ENCODE peak calls at places on chromosome 16, in six cellular contexts. V is astrocyte, D is fibroblast of lung, T is Caco-2, C is esophagus squamous epithelium, Y is adipocyte. A is an unnamed sample. For H3K36me3, the result is how much of the 10 kb centered on the place peaks cover.

GRCh38 chr16:30666681-30667080 is 8.4 kb downstream of the FBRS start:
- DNase-seq in V (peak), D (no peak), T (no peak), C (no peak), Y (no peak), A (no peak)

GRCh38 chr16:918068-918467 is 52.7 kb downstream of the LMF1 start:
- DNase-seq in V (no peak), D (no peak), T (no peak), C (no peak), Y (no peak), A (no peak)

GRCh38 chr16:15946257-15947044 is 3.0 kb upstream of the ABCC1 start:
- DNase-seq in V (peak), D (peak), T (no peak), C (no peak), Y (peak), A (peak)

GRCh38 chr16:55217392-55217791 is 106.6 kb upstream of the IRX6 start:
- DNase-seq in V (no peak), D (no peak), T (no peak), C (no peak), Y (no peak), A (no peak)

GRCh38 chr16:70646260-70647241 is at the start of gene IL34:
- DNase-seq in V (peak), D (no peak), T (no peak), C (no peak), Y (no peak), A (no peak)

GRCh38 chr16:30875881-30876791 is 17.7 kb downstream of the BCL7C start:
- DNase-seq in V (no peak), D (no peak), T (no peak), C (no peak), Y (peak), A (peak)

GRCh38 chr16:83137326-83137770 is 510.6 kb downstream of the CDH13 start:
- DNase-seq in V (peak), D (peak), T (peak), C (no peak), Y (no peak), A (peak)

GRCh38 chr16:25264599-25264998 is 7.0 kb upstream of the ZKSCAN2 start:
- DNase-seq in V (no peak), D (peak), T (no peak), C (no peak), Y (peak), A (no peak)

GRCh38 chr16:24116371-24116770 is 139.8 kb upstream of the CACNG3 start:
- DNase-seq in V (no peak), D (no peak), T (no peak), C (no peak), Y (no peak), A (no peak)

GRCh38 chr16:71846443-71846842 is 667 bp downstream of the ATXN1L start:
- DNase-seq in V (no peak), D (peak), T (no peak), C (no peak), Y (peak), A (no peak)

GRCh38 chr16:22638393-22639206 is 127.9 kb downstream of the NPIPB5 start:
- DNase-seq in V (no peak), D (peak), T (no peak), C (no peak), Y (no peak), A (peak)

GRCh38 chr16:67055712-67056487 is 27.0 kb downstream of the CBFB start:
- DNase-seq in V (peak), D (peak), T (no peak), C (no peak), Y (peak), A (peak)

GRCh38 chr16:86806838-86807351 is 228.5 kb downstream of the FOXL1 start:
- DNase-seq in V (peak), D (peak), T (no peak), C (no peak), Y (no peak), A (no peak)

GRCh38 chr16:30447512-30448226 is 2.0 kb upstream of the SEPHS2 start:
- DNase-seq in V (no peak), D (no peak), T (no peak), C (no peak), Y (no peak), A (no peak)

GRCh38 chr16:5024632-5025031 is 9.1 kb downstream of the NAGPA start:
- DNase-seq in V (peak), D (peak), T (no peak), C (no peak), Y (peak), A (peak)

DNA sequence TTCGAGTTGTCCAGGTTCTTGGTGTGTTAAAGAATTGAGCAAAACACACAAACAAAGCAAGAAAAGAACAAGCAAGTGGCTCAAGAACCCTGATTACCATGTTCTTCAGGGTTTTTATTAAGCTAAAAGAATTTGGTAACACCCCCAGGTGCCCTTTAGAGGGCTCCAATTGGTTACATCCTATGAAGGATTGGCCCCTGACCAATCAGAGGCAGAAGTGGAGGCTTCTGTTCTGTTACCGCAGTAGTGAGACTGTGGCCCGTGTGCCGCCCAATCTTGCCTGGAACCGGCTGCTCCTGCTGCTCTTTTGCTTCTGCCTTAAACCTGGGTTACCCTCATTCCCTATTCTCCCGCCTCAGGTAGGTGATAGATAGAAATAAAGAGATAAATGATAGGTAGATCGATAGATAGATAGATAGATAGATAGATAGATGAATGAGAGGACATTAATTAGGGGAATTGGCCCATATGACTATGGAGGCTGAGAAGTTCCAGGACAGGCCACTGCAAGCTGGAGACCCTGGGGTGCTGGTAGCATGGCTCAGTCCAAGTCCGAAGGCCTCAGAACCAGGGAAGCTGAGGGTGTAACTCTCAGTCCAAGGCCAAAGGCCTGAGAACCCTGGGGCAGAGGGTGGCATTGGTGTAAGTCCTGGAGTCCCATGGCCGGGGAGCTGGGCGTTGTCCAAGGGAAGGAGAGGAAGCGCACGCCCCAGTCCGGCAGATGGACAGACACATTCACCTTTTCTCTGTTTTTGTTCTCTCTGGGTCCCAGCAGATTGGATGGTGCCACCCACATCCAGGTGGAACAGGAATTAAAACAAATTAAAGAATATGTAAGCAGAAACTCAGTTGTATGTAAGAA is 3.5 kb upstream of the CA5A start:
- DNase-seq in V (no peak), D (no peak), T (no peak), C (no peak), Y (no peak), A (no peak)
- H3K36me3 ChIP-seq in V (under half), D (under half), T (under half), C (under half), Y (under half), A (under half)

GRCh38 chr16:85767569-85767968 is 16.7 kb upstream of the C16orf74 start:
- DNase-seq in V (peak), D (peak), T (no peak), C (no peak), Y (peak), A (peak)

GRCh38 chr16:85763616-85764015 is 12.7 kb upstream of the C16orf74 start:
- DNase-seq in V (no peak), D (no peak), T (no peak), C (no peak), Y (no peak), A (no peak)

GRCh38 chr16:85765273-85765672 is 14.4 kb upstream of the C16orf74 start:
- DNase-seq in V (no peak), D (no peak), T (no peak), C (no peak), Y (no peak), A (no peak)

GRCh38 chr16:85768225-85768624 is 17.3 kb upstream of the C16orf74 start:
- DNase-seq in V (no peak), D (no peak), T (no peak), C (no peak), Y (no peak), A (no peak)

GRCh38 chr16:85765767-85766166 is 14.9 kb upstream of the C16orf74 start:
- DNase-seq in V (no peak), D (no peak), T (no peak), C (no peak), Y (no peak), A (no peak)
- H3K4me3 ChIP-seq in V (no peak), D (no peak), T (no peak), C (no peak), Y (no peak), A (no peak)

GRCh38 chr16:50560903-50561863 is 13.0 kb downstream of the NKD1 start:
- DNase-seq in V (no peak), D (no peak), T (no peak), C (no peak), Y (no peak), A (no peak)
- H3K36me3 ChIP-seq in V (under half), D (under half), T (under half), C (under half), Y (under half), A (under half)

GRCh38 chr16:11403920-11404319 is 58.7 kb downstream of the RMI2 start:
- DNase-seq in V (no peak), D (no peak), T (no peak), C (no peak), Y (no peak), A (no peak)
- H3K4me3 ChIP-seq in V (no peak), D (no peak), T (no peak), C (no peak), Y (no peak), A (no peak)

GRCh38 chr16:56852401-56852730 is 12.6 kb upstream of the SLC12A3 start:
- DNase-seq in V (no peak), D (no peak), T (no peak), C (no peak), Y (no peak), A (no peak)
- H3K36me3 ChIP-seq in V (under half), D (under half), T (under half), C (under half), Y (under half), A (under half)

A was measured in bronchial epithelial cell.